ENCODE peak calls at places on chromosomes 16 and 17, in four cellular contexts. W is fibroblast of pulmonary artery, V is heart left ventricle, C is upper lobe of right lung. X is an unnamed sample.

GRCh38 chr17:45338023-45338781 is 21.4 kb upstream of the MAP3K14 start:
- DNase-seq in W (peak), V (peak), C (peak), X (no peak)

GRCh38 chr16:85334718-85335583 is 222.7 kb upstream of the CIBAR2 start:
- DNase-seq in W (no peak), V (no peak), C (no peak), X (peak)

GRCh38 chr17:4136373-4136772 is 6.5 kb downstream of the ZZEF1 start:
- DNase-seq in W (no peak), V (peak), C (peak), X (peak)

GRCh38 chr17:5210853-5211252 is 19.2 kb upstream of the ZNF594 start:
- DNase-seq in W (no peak), V (no peak), C (no peak), X (no peak)

GRCh38 chr16:46857261-46857962 is 26.4 kb upstream of the C16orf87 start:
- DNase-seq in W (peak), V (no peak), C (no peak), X (peak)

GRCh38 chr16:77897038-77897437 is 108.7 kb downstream of the VAT1L start:
- DNase-seq in W (peak), V (no peak), C (no peak), X (peak)

GRCh38 chr17:59347975-59348391 is 16.5 kb downstream of the YPEL2 start:
- DNase-seq in W (no peak), V (no peak), C (no peak), X (peak)

GRCh38 chr17:43755389-43755875 is 3.2 kb downstream of the SOST start:
- DNase-seq in W (peak), V (no peak), C (no peak), X (peak)

GRCh38 chr17:66946251-66946650 is 18.3 kb upstream of the CACNG4 start:
- DNase-seq in W (no peak), V (no peak), C (peak), X (no peak)

GRCh38 chr16:54647731-54648221 is 282.9 kb upstream of the IRX5 start:
- DNase-seq in W (peak), V (no peak), C (no peak), X (no peak)

GRCh38 chr17:62892870-62893338 is 73.1 kb upstream of the TANC2 start:
- DNase-seq in W (peak), V (peak), C (peak), X (peak)

GRCh38 chr17:17554266-17554665 is 37.2 kb downstream of the PEMT start:
- DNase-seq in W (no peak), V (no peak), C (no peak), X (no peak)

GRCh38 chr16:14502932-14503741 is 126.9 kb downstream of the PARN start:
- DNase-seq in W (peak), V (no peak), C (no peak), X (peak)

GRCh38 chr16:86219655-86220445 is 290.5 kb upstream of the FOXF1 start:
- DNase-seq in W (no peak), V (no peak), C (no peak), X (no peak)

GRCh38 chr17:30378191-30378796 is 433 bp upstream of the CPD start:
- DNase-seq in W (peak), V (peak), C (peak), X (peak)

GRCh38 chr16:798666-799065 is 1.9 kb downstream of the GNG13 start:
- DNase-seq in W (no peak), V (no peak), C (no peak), X (no peak)

GRCh38 chr16:50281391-50282009 is 15.1 kb downstream of the ADCY7 start:
- DNase-seq in W (no peak), V (no peak), C (no peak), X (no peak)

GRCh38 chr17:27502526-27503324 is 46.5 kb downstream of the KSR1 start:
- DNase-seq in W (peak), V (no peak), C (no peak), X (peak)

GRCh38 chr16:1707193-1707790 is 1.3 kb downstream of the MAPK8IP3 start:
- DNase-seq in W (peak), V (no peak), C (no peak), X (peak)

GRCh38 chr17:7326186-7326585 is 2.9 kb downstream of the NEURL4 start:
- DNase-seq in W (no peak), V (no peak), C (no peak), X (no peak)

GRCh38 chr16:77394699-77395098 is 40.1 kb downstream of the ADAMTS18 start:
- DNase-seq in W (no peak), V (no peak), C (no peak), X (no peak)

GRCh38 chr17:68533887-68534700 is 21.9 kb downstream of the PRKAR1A start:
- DNase-seq in W (peak), V (no peak), C (no peak), X (peak)

GRCh38 chr16:79312502-79312901 is 288.0 kb downstream of the MAF start:
- DNase-seq in W (no peak), V (no peak), C (no peak), X (no peak)

GRCh38 chr17:80414508-80414802 is 512 bp upstream of the ENDOV start:
- DNase-seq in W (peak), V (no peak), C (no peak), X (peak)

GRCh38 chr17:56756536-56756935 is 77.2 kb downstream of the C17orf67 start:
- DNase-seq in W (peak), V (no peak), C (no peak), X (peak)

GRCh38 chr16:87201052-87201451 is 116.1 kb downstream of the C16orf95 start:
- DNase-seq in W (peak), V (peak), C (no peak), X (peak)

GRCh38 chr17:41800601-41801373 is 11.0 kb downstream of the P3H4 start:
- DNase-seq in W (peak), V (no peak), C (peak), X (peak)

GRCh38 chr17:62882878-62883277 is 74.8 kb upstream of the MARCHF10 start:
- DNase-seq in W (peak), V (no peak), C (no peak), X (peak)

GRCh38 chr17:75684924-75685323 is 17.8 kb downstream of the SAP30BP start:
- DNase-seq in W (no peak), V (no peak), C (no peak), X (peak)

GRCh38 chr17:45282683-45283644 is 21.1 kb upstream of the SPATA32 start:
- DNase-seq in W (peak), V (no peak), C (peak), X (peak)

GRCh38 chr16:27690604-27691003 is 140.7 kb downstream of the KATNIP start:
- DNase-seq in W (peak), V (no peak), C (peak), X (peak)
- TF ChIP-seq CTCF in W (peak), V (peak), C (peak), X (peak)

DNA sequence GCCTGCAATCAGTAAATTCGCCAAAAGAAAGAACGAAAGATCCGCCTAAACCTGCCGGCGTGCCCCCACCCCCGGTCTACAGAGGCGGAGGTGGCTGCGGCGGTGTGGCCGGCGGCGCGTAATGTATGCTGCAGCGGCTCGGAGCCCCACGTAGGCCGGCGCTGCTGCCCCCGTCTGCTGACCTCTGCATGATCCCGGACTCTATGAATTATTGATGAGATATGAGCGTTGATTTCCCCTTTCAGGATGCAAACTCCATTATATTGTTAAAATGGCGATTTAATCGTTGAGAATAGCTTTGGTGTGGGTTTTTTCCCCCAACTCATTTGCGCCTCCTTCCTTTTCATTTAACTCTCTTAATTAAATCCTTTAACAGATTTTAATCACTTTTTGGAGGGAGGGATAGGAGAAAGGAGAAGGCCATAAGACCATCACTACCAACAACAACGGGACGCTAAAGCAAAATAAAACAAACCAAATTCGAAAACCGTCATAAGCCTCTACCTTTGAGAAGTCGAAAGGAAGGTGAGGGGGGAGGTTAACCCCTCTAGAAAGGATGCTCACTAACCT is 3.6 kb downstream of the HOXB3 start:
- DNase-seq in W (no peak), V (no peak), C (no peak), X (no peak)
- H3K4me3 ChIP-seq in W (peak), V (peak), C (peak), X (no peak)

GRCh38 chr16:23755484-23755809 is 621 bp downstream of the CHP2 start:
- DNase-seq in W (no peak), V (no peak), C (no peak), X (no peak)
- TF ChIP-seq CTCF in W (no peak), V (no peak), C (no peak), X (no peak)

DNA sequence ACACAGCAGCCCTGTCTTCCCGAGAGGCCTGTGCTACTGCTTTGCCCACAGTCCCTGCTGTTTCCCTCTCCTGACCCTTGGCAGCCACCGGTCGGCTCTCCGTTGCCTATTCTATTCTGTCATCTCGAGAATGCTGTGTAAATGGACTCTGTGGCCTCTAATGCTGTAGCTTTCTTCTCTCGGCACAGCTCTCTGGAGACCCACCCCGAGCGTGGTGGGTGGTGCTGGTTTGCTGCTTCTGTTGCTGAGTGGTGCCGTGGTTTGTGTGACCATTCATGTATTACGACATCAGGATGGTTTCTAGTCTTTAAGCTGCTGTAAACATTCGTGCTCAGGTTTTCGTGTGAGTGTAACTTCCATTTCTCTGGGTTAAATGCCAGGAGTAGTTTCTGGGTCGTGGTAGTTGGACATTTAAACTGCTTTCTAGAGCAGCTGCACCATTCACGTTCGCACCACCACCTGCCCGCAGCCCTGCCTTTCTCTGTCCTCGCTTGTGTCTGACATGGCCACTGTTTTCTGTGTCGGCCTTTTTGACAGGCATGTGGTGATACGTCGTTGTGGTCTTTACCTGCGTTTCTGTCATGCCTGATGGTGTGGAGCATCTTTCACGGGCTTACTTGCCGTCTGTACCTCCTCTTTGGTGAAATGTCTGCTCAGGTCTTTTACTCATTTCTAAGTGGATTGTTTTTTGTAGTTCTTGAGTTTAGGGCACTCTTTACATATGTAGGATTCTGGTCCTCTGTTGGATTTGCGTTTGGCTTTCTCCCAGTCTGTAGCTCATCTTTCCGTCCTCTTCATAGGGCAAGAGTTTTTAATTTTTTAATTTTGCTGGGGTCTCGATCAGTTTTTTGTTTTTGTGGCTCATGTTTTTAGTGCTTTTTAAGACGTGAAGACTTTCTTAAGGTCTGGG is 47.7 kb upstream of the ZNF750 start:
- DNase-seq in W (no peak), V (no peak), C (no peak), X (peak)
- H3K4me3 ChIP-seq in W (no peak), V (no peak), C (no peak), X (no peak)

X was measured in choroid plexus epithelial cell.